ENCODE peak calls at places on chromosome 12, in seven cellular contexts. Q, U, M, G, E, K and B are unnamed samples.

GRCh38 chr12:76490763-76491162 is 68.8 kb downstream of the OSBPL8 start:
- DNase-seq in Q (no peak), U (no peak), M (no peak), G (no peak), E (no peak), K (no peak), B (no peak)

GRCh38 chr12:11795192-11795909 is 145.9 kb downstream of the ETV6 start:
- DNase-seq in Q (no peak), U (no peak), M (peak), G (no peak), E (no peak), K (no peak), B (no peak)

GRCh38 chr12:2154050-2154449 is 101.3 kb downstream of the CACNA1C start:
- DNase-seq in Q (no peak), U (no peak), M (no peak), G (no peak), E (no peak), K (no peak), B (no peak)

GRCh38 chr12:116697305-116698130 is 40.4 kb downstream of the SPRING1 start:
- DNase-seq in Q (no peak), U (peak), M (no peak), G (peak), E (peak), K (no peak), B (peak)

GRCh38 chr12:25054783-25055144 is 105.9 kb upstream of the BCAT1 start:
- DNase-seq in Q (no peak), U (no peak), M (no peak), G (no peak), E (peak), K (no peak), B (no peak)

GRCh38 chr12:48351022-48351708 is 446 bp upstream of the ZNF641 start:
- DNase-seq in Q (peak), U (peak), M (peak), G (peak), E (peak), K (peak), B (peak)

GRCh38 chr12:3115078-3115477 is 37.9 kb downstream of the TSPAN9 start:
- DNase-seq in Q (no peak), U (no peak), M (no peak), G (no peak), E (no peak), K (no peak), B (no peak)

GRCh38 chr12:56121204-56121870 is 3.3 kb downstream of the ZC3H10 start:
- DNase-seq in Q (no peak), U (no peak), M (no peak), G (no peak), E (no peak), K (no peak), B (no peak)

GRCh38 chr12:91620422-91620821 is 437.8 kb upstream of the DCN start:
- DNase-seq in Q (no peak), U (no peak), M (no peak), G (no peak), E (no peak), K (no peak), B (no peak)

GRCh38 chr12:50986961-50987737 is 34.8 kb downstream of the HIGD1C start:
- DNase-seq in Q (no peak), U (no peak), M (peak), G (no peak), E (peak), K (no peak), B (peak)

GRCh38 chr12:78586790-78587189 is 277.8 kb upstream of the SYT1 start:
- DNase-seq in Q (peak), U (no peak), M (no peak), G (no peak), E (no peak), K (no peak), B (no peak)

GRCh38 chr12:46965880-46966279 is 113.5 kb upstream of the PCED1B start:
- DNase-seq in Q (no peak), U (no peak), M (no peak), G (no peak), E (no peak), K (no peak), B (no peak)

GRCh38 chr12:18752280-18752920 is 14.5 kb downstream of the CAPZA3 start:
- DNase-seq in Q (no peak), U (no peak), M (no peak), G (no peak), E (peak), K (no peak), B (no peak)

GRCh38 chr12:75722714-75723200 is 211.3 kb upstream of the KRR1 start:
- DNase-seq in Q (no peak), U (peak), M (peak), G (peak), E (peak), K (peak), B (no peak)

GRCh38 chr12:47158792-47159191 is 79.0 kb upstream of the AMIGO2 start:
- DNase-seq in Q (no peak), U (no peak), M (no peak), G (no peak), E (peak), K (no peak), B (no peak)

GRCh38 chr12:123263196-123263817 is 8.3 kb downstream of the CDK2AP1 start:
- DNase-seq in Q (no peak), U (no peak), M (no peak), G (no peak), E (no peak), K (no peak), B (no peak)

GRCh38 chr12:84924956-84925355 is 12.4 kb upstream of the SLC6A15 start:
- DNase-seq in Q (no peak), U (no peak), M (no peak), G (no peak), E (no peak), K (no peak), B (no peak)

GRCh38 chr12:89040146-89040964 is 311.9 kb downstream of the DUSP6 start:
- DNase-seq in Q (no peak), U (no peak), M (peak), G (peak), E (peak), K (no peak), B (peak)

GRCh38 chr12:3247077-3247476 is 169.9 kb downstream of the TSPAN9 start:
- DNase-seq in Q (no peak), U (no peak), M (no peak), G (no peak), E (no peak), K (no peak), B (no peak)

GRCh38 chr12:76274699-76275098 is 73.5 kb downstream of the BBS10 start:
- DNase-seq in Q (no peak), U (no peak), M (no peak), G (no peak), E (peak), K (no peak), B (no peak)

GRCh38 chr12:89349814-89350213 is 2.5 kb downstream of the DUSP6 start:
- DNase-seq in Q (no peak), U (no peak), M (peak), G (peak), E (no peak), K (no peak), B (no peak)

GRCh38 chr12:53096089-53096741 is 1.3 kb upstream of the IGFBP6 start:
- DNase-seq in Q (peak), U (no peak), M (peak), G (no peak), E (no peak), K (peak), B (peak)

GRCh38 chr12:68106160-68106559 is 53.4 kb downstream of the IFNG start:
- DNase-seq in Q (no peak), U (no peak), M (no peak), G (no peak), E (no peak), K (no peak), B (no peak)

GRCh38 chr12:97306121-97306520 is 156.5 kb upstream of the RMST start:
- DNase-seq in Q (no peak), U (no peak), M (no peak), G (no peak), E (no peak), K (no peak), B (no peak)

GRCh38 chr12:78870539-78870938 is 6.0 kb downstream of the SYT1 start:
- DNase-seq in Q (no peak), U (no peak), M (no peak), G (no peak), E (no peak), K (no peak), B (no peak)

GRCh38 chr12:19181666-19182426 is 52.3 kb downstream of the PLEKHA5 start:
- DNase-seq in Q (no peak), U (no peak), M (no peak), G (no peak), E (no peak), K (no peak), B (no peak)

GRCh38 chr12:41228066-41228820 is 40.1 kb downstream of the PDZRN4 start:
- DNase-seq in Q (no peak), U (no peak), M (no peak), G (no peak), E (no peak), K (no peak), B (no peak)

GRCh38 chr12:13273097-13273496 is 76.6 kb downstream of the EMP1 start:
- DNase-seq in Q (no peak), U (no peak), M (no peak), G (no peak), E (no peak), K (no peak), B (no peak)

GRCh38 chr12:102059343-102059742 is 2.4 kb downstream of the WASHC3 start:
- DNase-seq in Q (no peak), U (no peak), M (no peak), G (no peak), E (peak), K (no peak), B (no peak)

GRCh38 chr12:102061556-102062418 is at the start of gene WASHC3:
- DNase-seq in Q (peak), U (peak), M (peak), G (peak), E (peak), K (peak), B (peak)

GRCh38 chr12:102063066-102063465 is 1.3 kb upstream of the WASHC3 start:
- DNase-seq in Q (no peak), U (no peak), M (no peak), G (no peak), E (peak), K (no peak), B (no peak)

GRCh38 chr12:102062419-102062806 is 622 bp upstream of the WASHC3 start:
- DNase-seq in Q (peak), U (no peak), M (no peak), G (no peak), E (no peak), K (no peak), B (no peak)

DNA sequence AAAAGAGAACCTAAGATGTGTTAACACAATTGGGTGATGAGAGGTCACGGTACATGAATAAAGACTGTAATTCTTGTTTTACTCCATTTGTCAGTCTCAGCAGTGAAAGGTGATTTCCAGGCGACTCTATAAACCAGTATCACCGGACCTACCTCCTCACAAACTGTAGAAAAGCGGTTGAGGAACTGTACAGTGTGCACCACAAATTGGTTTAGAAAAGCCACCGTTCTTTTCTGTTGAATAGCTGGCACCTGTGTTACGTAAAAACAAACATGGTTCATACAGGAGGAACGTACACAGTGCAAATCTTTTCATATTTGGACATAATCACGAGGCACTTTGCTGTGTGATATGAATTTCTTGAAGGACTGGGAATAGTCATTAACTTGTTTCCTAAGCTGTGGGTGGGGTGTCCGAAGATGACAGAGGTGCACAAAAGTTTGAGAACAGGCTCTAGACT is 665 bp downstream of the WASHC3 start:
- DNase-seq in Q (no peak), U (no peak), M (no peak), G (no peak), E (peak), K (no peak), B (no peak)
- TF ChIP-seq EP300 in Q (no peak), U (no peak), M (no peak), G (no peak), E (no peak), K (no peak), B (no peak)

DNA sequence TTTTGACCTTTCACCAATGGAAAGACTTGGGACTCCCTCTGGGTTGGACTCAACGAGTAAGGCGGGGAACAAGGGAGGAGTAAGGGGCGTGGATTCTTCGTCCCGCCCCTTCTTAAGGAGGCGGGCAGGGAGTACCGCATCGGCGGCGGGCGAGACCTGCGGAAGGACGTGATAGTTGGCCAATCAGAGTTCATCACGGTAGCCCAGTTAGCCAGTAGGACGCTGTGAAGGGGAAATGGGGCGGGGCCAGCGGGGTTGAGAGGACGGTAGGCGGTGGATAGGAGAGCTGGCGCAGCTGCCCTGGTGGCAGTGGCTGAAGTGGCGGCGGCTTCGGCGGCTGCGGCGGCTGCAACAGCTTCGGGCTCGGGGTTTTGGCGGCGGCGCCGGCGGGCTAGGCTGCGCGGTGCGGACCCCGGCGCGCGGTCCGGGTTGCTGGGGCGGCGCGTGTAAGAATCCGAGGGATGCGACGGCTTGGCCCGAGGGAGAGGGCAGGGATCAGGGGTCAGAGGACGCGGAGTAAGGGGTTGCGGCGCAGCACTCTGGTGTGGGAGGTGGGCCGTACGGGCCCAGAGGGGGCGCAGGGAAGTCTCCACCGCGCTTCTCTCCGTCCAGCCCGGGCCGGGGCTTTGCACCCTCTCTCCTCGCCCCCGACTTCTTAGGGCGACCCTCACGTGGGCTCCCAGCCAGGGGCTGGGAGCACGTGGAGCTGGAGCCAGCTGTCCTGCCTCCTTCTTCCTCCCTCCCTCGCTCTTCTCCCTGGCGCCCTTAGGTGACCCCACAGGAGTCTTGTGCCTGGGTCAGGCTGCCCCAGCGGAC is at the start of gene TPCN1:
- DNase-seq in Q (peak), U (peak), M (peak), G (peak), E (peak), K (peak), B (peak)
- TF ChIP-seq EP300 in Q (no peak), U (no peak), M (no peak), G (no peak), E (no peak), K (no peak), B (no peak)

GRCh38 chr12:42236017-42236416 is 2.0 kb downstream of the YAF2 start:
- DNase-seq in Q (no peak), U (no peak), M (no peak), G (no peak), E (no peak), K (no peak), B (no peak)

GRCh38 chr12:42235426-42235825 is 2.6 kb downstream of the YAF2 start:
- DNase-seq in Q (no peak), U (no peak), M (no peak), G (peak), E (no peak), K (no peak), B (no peak)

GRCh38 chr12:42237853-42238239 is 202 bp downstream of the YAF2 start:
- DNase-seq in Q (no peak), U (no peak), M (no peak), G (no peak), E (no peak), K (no peak), B (no peak)

GRCh38 chr12:42237052-42237852 is 796 bp downstream of the YAF2 start:
- DNase-seq in Q (peak), U (peak), M (peak), G (peak), E (peak), K (peak), B (peak)

DNA sequence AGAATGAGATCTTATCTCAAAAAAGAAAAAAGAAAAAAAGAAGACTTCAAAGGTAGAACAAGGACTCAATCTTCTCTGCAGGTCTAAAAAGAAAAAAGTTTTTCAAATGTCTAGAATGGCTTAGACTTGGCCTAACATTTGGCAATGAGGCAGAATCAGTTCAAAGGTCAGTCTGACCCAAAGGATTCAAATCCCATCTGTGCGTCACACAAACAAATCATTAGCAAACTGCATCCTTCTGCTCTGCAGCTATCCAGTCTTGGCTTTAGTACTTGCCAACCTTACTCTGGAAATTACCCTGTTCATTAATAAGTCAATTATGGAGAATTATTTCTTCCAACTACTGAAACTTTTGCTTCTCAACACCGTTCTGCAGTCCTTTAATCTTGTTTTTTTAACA is 3.1 kb downstream of the YAF2 start:
- DNase-seq in Q (no peak), U (no peak), M (no peak), G (no peak), E (no peak), K (no peak), B (no peak)
- TF ChIP-seq EP300 in Q (no peak), U (no peak), M (no peak), G (no peak), E (no peak), K (no peak), B (no peak)

GRCh38 chr12:94261119-94261518 is 112.7 kb downstream of the PLXNC1 start:
- DNase-seq in Q (no peak), U (no peak), M (no peak), G (no peak), E (no peak), K (no peak), B (no peak)

GRCh38 chr12:94263905-94264655 is 115.7 kb downstream of the PLXNC1 start:
- DNase-seq in Q (no peak), U (no peak), M (no peak), G (peak), E (no peak), K (no peak), B (no peak)

GRCh38 chr12:94263011-94263786 is 114.8 kb downstream of the PLXNC1 start:
- DNase-seq in Q (peak), U (no peak), M (peak), G (peak), E (peak), K (peak), B (no peak)

GRCh38 chr12:94261781-94262180 is 113.4 kb downstream of the PLXNC1 start:
- DNase-seq in Q (no peak), U (no peak), M (no peak), G (no peak), E (no peak), K (no peak), B (no peak)

GRCh38 chr12:94262228-94263010 is 114.0 kb downstream of the PLXNC1 start:
- DNase-seq in Q (peak), U (peak), M (peak), G (peak), E (peak), K (peak), B (peak)
- TF ChIP-seq EP300 in Q (no peak), U (no peak), M (no peak), G (no peak), E (no peak), K (no peak), B (no peak)

GRCh38 chr12:108838194-108839010 is 19.0 kb downstream of the SSH1 start:
- DNase-seq in Q (peak), U (peak), M (peak), G (peak), E (peak), K (peak), B (peak)
- TF ChIP-seq EP300 in Q (no peak), U (peak), M (peak), G (peak), E (peak), K (no peak), B (peak)

DNA sequence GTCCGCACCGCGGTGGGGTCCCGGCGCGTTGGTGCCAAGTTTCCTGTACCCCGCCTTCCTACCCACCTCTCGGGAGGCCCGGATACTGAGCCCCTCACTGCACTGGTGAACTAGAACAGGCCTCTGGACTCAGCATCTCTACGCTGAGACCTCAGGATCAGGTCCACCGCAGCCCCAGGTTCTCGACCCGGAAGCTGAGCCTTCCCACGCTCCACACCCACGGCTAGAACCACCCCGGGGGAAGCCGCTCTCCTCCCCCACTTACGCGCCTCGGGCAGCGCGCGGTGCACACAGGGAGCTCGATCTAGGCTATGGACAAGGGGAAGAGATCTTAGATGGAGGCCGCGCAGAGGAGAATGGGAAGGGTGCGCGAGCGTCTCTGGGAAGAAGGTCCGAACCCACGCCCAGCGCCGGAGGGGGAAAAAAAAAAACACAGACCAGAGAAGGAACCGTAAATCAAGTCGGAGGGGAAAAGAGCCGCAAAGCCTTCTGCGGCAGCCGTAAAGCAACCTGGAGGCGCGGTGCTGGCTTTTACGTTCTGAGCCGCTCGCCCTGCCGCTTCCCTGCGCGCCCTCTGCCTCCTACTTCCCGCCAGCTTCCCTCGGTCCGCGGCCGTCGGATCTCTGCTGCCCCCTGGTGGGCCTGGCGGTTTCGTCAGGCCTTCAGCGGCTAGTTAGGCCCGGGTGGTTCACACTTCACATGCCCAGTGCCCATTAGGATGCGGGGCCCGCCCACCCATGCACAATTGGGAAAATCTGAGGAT is at the start of gene RAD52:
- DNase-seq in Q (peak), U (peak), M (peak), G (peak), E (peak), K (peak), B (peak)
- TF ChIP-seq EP300 in Q (no peak), U (no peak), M (no peak), G (no peak), E (peak), K (no peak), B (no peak)